ENCODE peak calls at places on chromosomes 16 and 17, in seven cellular contexts. V, F, D, L, P, G and E are unnamed samples.
A peak's percentile ranks its signal among the peaks of the same experiment; 100 is the strongest.

GRCh38 chr17:652310-652709 is 62.3 kb downstream of the VPS53 start:
- DNase-seq in V (no peak), F (no peak), D (no peak), L (no peak), P (no peak), G (no peak), E (no peak)

GRCh38 chr16:83727018-83727417 is 80.8 kb upstream of the HSBP1 start:
- DNase-seq in V (no peak), F (no peak), D (no peak), L (no peak), P (no peak), G (no peak), E (no peak)

GRCh38 chr16:17775061-17775460 is 304.3 kb upstream of the XYLT1 start:
- DNase-seq in V (no peak), F (no peak), D (no peak), L (no peak), P (no peak), G (no peak), E (no peak)

GRCh38 chr17:78979780-78980623 is at the start of gene LGALS3BP:
- DNase-seq in V (no peak), F (peak; percentile 70), D (no peak), L (peak; percentile 97), P (peak; percentile 47), G (peak; percentile 97), E (peak; percentile 71)

GRCh38 chr17:38705523-38705802 is 390 bp downstream of the MLLT6 start:
- DNase-seq in V (no peak), F (no peak), D (no peak), L (peak; percentile 85), P (no peak), G (no peak), E (peak; percentile 49)

GRCh38 chr16:83899272-83899897 is 470 bp downstream of the MLYCD start:
- DNase-seq in V (no peak), F (no peak), D (no peak), L (peak; percentile 78), P (peak; percentile 61), G (no peak), E (peak; percentile 40)

GRCh38 chr17:42182927-42183734 is 2.1 kb downstream of the HCRT start:
- DNase-seq in V (no peak), F (no peak), D (no peak), L (no peak), P (peak; percentile 62), G (peak; percentile 78), E (no peak)

GRCh38 chr17:80842456-80843053 is 149.1 kb upstream of the CHMP6 start:
- DNase-seq in V (no peak), F (no peak), D (no peak), L (no peak), P (no peak), G (no peak), E (no peak)

GRCh38 chr16:57997176-57997527 is 3.3 kb downstream of the ZNF319 start:
- DNase-seq in V (no peak), F (no peak), D (no peak), L (no peak), P (no peak), G (no peak), E (no peak)

GRCh38 chr17:79041723-79042420 is 17.9 kb downstream of the C1QTNF1 start:
- DNase-seq in V (no peak), F (no peak), D (no peak), L (no peak), P (no peak), G (no peak), E (no peak)

GRCh38 chr17:65008877-65009276 is 47.7 kb downstream of the GNA13 start:
- DNase-seq in V (no peak), F (no peak), D (no peak), L (no peak), P (no peak), G (no peak), E (no peak)

GRCh38 chr16:53111078-53111776 is 56.4 kb downstream of the CHD9 start:
- DNase-seq in V (no peak), F (no peak), D (no peak), L (no peak), P (no peak), G (no peak), E (no peak)

GRCh38 chr16:63575031-63575430 is 1538.8 kb upstream of the CDH8 start:
- DNase-seq in V (no peak), F (no peak), D (no peak), L (no peak), P (no peak), G (no peak), E (no peak)

GRCh38 chr16:29842732-29843346 is 20.2 kb downstream of the CDIPT start:
- DNase-seq in V (no peak), F (no peak), D (no peak), L (no peak), P (no peak), G (no peak), E (no peak)

GRCh38 chr17:73800893-73801292 is 156.6 kb upstream of the SDK2 start:
- DNase-seq in V (no peak), F (no peak), D (no peak), L (no peak), P (no peak), G (no peak), E (no peak)

GRCh38 chr17:73801455-73802100 is 157.3 kb upstream of the SDK2 start:
- DNase-seq in V (no peak), F (no peak), D (no peak), L (no peak), P (no peak), G (no peak), E (no peak)

GRCh38 chr17:73802314-73802713 is 158.1 kb upstream of the SDK2 start:
- DNase-seq in V (no peak), F (no peak), D (no peak), L (no peak), P (no peak), G (peak; percentile 73), E (no peak)

GRCh38 chr17:73803867-73804539 is 159.8 kb upstream of the SDK2 start:
- DNase-seq in V (no peak), F (no peak), D (no peak), L (no peak), P (no peak), G (no peak), E (no peak)

DNA sequence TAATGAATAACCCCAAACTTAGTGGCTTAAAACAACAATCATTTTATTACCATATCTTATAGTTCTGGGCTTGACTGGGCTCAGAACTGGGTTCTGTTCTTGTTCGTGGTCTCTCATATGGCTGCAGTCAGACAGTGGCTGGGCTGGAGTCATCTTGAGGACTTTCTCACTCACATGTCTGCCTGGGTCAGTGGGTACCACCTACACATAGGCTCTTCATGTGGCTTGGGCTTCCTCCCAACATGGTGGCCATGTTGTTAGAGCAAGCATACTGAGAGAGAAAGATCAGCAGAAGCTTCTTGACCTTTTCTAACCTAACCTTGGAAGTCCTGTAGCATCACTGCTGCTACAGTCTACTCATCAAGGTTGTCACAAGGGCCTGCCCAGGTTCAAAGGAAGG is 158.6 kb upstream of the SDK2 start:
- DNase-seq in V (no peak), F (no peak), D (no peak), L (no peak), P (no peak), G (no peak), E (no peak)
- TF ChIP-seq JUND in V (no peak), F (no peak), D (no peak), L (no peak), P (no peak), G (no peak), E (no peak)

DNA sequence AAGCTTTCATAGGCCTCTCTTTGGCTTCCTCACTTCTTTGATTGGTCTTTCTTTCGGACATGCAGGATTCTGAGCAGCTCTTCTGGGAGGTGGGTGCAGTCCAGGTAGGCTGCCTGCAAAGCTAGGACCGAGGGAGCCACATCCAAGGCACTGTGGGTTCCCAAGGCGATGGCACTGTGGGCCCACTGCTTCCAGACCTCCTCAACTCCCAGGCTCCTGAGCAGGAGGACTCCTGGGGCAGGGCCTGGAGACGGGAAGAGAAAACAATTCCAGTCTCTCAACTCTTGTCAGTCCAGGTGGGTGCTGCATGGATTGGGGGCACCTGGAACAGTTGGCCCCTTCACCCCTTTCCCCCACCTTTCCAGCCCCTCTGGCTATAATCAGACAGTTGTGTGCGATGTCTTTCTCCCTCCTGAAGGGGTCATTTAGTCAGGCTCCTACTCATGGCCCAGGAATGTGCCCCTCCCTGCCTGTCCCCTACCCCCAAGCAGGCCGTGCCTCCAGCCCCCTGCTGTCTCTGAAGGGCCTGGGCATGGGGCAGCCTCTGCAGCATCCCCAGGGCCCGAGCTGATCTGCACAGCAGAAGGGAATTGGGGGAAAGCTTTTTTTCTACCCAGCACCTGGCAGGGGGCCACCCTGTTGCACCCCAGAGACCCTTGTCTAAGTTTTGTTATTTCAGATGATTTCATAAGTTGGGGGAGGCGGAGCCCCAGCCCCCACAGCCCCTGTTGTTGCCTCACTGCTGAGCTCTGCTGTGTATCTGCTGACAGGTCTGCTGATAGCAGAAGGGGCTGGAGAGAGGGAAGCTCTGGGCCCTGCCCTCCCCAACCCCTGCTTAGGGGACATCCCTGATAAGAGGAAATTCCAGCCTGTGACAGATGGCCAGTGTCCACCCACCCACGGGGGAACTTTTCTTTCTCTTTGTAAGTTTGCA is 330.3 kb downstream of the SEC14L1 start:
- DNase-seq in V (no peak), F (peak; percentile 28), D (no peak), L (peak; percentile 89), P (peak; percentile 77), G (peak; percentile 44), E (no peak)
- TF ChIP-seq JUND in V (no peak), F (no peak), D (peak; percentile 92), L (no peak), P (no peak), G (no peak), E (no peak)

DNA sequence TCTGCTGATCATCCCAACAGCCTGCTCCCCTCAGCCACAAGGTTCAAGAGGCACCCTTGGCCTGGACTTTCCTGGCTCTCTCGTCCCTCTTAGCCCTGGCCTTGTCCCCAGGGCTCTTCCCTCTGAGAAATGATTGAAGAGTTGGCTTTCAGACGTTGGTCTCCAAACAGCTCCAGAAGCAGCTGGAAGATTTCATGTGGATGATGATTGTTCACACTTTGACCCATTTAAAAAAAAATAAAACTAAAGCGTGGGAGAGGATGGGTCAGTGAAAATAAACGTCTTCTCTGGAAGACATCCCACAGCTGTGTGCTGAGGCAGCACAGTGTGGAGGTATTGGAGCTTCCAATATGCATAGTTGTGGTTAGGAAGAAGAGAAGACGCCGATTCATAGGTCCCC is 54.7 kb upstream of the CDH11 start:
- DNase-seq in V (no peak), F (no peak), D (no peak), L (no peak), P (no peak), G (no peak), E (no peak)
- TF ChIP-seq JUND in V (no peak), F (no peak), D (no peak), L (no peak), P (no peak), G (no peak), E (no peak)

GRCh38 chr17:4997302-4998026 is at the start of the genes INCA1 and KIF1C:
- DNase-seq in V (peak; percentile 42), F (peak; percentile 72), D (peak; percentile 64), L (peak; percentile 99), P (peak; percentile 94), G (peak; percentile 77), E (peak; percentile 92)

GRCh38 chr17:4998666-4999428 is 1.1 kb downstream of the KIF1C start:
- DNase-seq in V (no peak), F (no peak), D (no peak), L (no peak), P (no peak), G (peak; percentile 86), E (peak; percentile 36)

GRCh38 chr17:4999429-5000093 is 1.8 kb downstream of the KIF1C start:
- DNase-seq in V (no peak), F (no peak), D (no peak), L (no peak), P (no peak), G (no peak), E (no peak)

GRCh38 chr17:5000237-5000639 is 2.5 kb downstream of the KIF1C start:
- DNase-seq in V (no peak), F (no peak), D (no peak), L (no peak), P (no peak), G (no peak), E (peak; percentile 44)

GRCh38 chr17:4998027-4998665 is 396 bp downstream of the KIF1C start:
- DNase-seq in V (no peak), F (no peak), D (no peak), L (peak; percentile 67), P (no peak), G (peak; percentile 40), E (peak; percentile 35)
- TF ChIP-seq JUND in V (no peak), F (no peak), D (no peak), L (no peak), P (no peak), G (no peak), E (no peak)